ENCODE peak calls at places on chromosomes 11 and 22, in eight cellular contexts. A, M, Y, X, T, N, P and F are unnamed samples. For H3K9me3 and H3K27me3, the result is how much of the 10 kb centered on the place peaks cover.

GRCh38 chr11:7579226-7579825 is 65.5 kb downstream of the PPFIBP2 start:
- DNase-seq in A (no peak), T (peak), N (no peak), X (no peak), P (peak), M (no peak), Y (no peak), F (no peak)

GRCh38 chr11:67240575-67241389 is 25.5 kb upstream of the GRK2 start:
- DNase-seq in T (peak), N (peak), Y (peak), X (peak), A (no peak), M (peak), P (peak), F (peak)

GRCh38 chr11:27356624-27357222 is 6.3 kb downstream of the CCDC34 start:
- DNase-seq in T (no peak), Y (no peak), M (no peak), X (no peak), N (no peak), A (no peak), P (no peak), F (no peak)

GRCh38 chr11:44632466-44633123 is 67.1 kb downstream of the CD82 start:
- DNase-seq in X (peak), N (no peak), Y (no peak), A (no peak), P (no peak), T (peak), M (no peak), F (no peak)

GRCh38 chr22:32482708-32483107 is 8.1 kb downstream of the FBXO7 start:
- DNase-seq in N (no peak), P (no peak), T (peak), A (no peak), M (no peak), Y (no peak), X (no peak), F (no peak)

GRCh38 chr11:35418282-35418846 is 994 bp downstream of the SLC1A2 start:
- DNase-seq in A (no peak), T (no peak), N (no peak), X (no peak), P (peak), Y (no peak), M (no peak), F (no peak)

GRCh38 chr11:78290293-78291176 is 101.8 kb downstream of the USP35 start:
- DNase-seq in N (no peak), M (no peak), P (peak), Y (no peak), A (peak), T (peak), X (no peak), F (no peak)

GRCh38 chr11:39374963-39375698 is 2084.3 kb downstream of the LRRC4C start:
- DNase-seq in Y (no peak), M (peak), A (peak), X (no peak), P (no peak), T (peak), N (peak), F (no peak)

GRCh38 chr22:43995798-43996169 is 28.3 kb upstream of the PARVB start:
- DNase-seq in P (no peak), Y (no peak), N (no peak), A (no peak), M (no peak), X (no peak), T (no peak), F (no peak)

GRCh38 chr11:112525270-112525669 is 264.6 kb upstream of the PLET1 start:
- DNase-seq in A (no peak), X (no peak), N (no peak), M (no peak), P (no peak), Y (no peak), T (peak), F (no peak)

GRCh38 chr11:130456276-130456675 is 7.8 kb downstream of the ADAMTS15 start:
- DNase-seq in P (no peak), Y (no peak), T (no peak), N (no peak), M (no peak), A (no peak), X (no peak), F (no peak)

GRCh38 chr22:44916281-44917231 is 93.2 kb downstream of the PHF21B start:
- DNase-seq in P (no peak), T (no peak), Y (peak), M (no peak), X (no peak), A (no peak), N (no peak), F (no peak)

GRCh38 chr11:131079036-131079435 is 162.8 kb upstream of the SNX19 start:
- DNase-seq in X (no peak), A (no peak), N (no peak), Y (no peak), M (no peak), P (no peak), T (peak), F (no peak)

GRCh38 chr11:3616721-3617460 is 24.9 kb downstream of the ART5 start:
- DNase-seq in M (no peak), A (no peak), N (no peak), Y (no peak), T (no peak), P (no peak), X (no peak), F (peak)

GRCh38 chr22:50298937-50299656 is 8.3 kb downstream of the PLXNB2 start:
- DNase-seq in T (peak), A (no peak), Y (peak), M (no peak), X (peak), P (peak), N (no peak), F (no peak)

GRCh38 chr11:114090225-114090624 is 30.7 kb downstream of the ZBTB16 start:
- DNase-seq in P (no peak), Y (no peak), X (no peak), M (no peak), T (no peak), N (no peak), A (no peak), F (no peak)

GRCh38 chr22:32794449-32795213 is 6.9 kb upstream of the TIMP3 start:
- DNase-seq in M (no peak), Y (no peak), X (no peak), T (peak), A (no peak), P (no peak), N (no peak), F (no peak)

DNA sequence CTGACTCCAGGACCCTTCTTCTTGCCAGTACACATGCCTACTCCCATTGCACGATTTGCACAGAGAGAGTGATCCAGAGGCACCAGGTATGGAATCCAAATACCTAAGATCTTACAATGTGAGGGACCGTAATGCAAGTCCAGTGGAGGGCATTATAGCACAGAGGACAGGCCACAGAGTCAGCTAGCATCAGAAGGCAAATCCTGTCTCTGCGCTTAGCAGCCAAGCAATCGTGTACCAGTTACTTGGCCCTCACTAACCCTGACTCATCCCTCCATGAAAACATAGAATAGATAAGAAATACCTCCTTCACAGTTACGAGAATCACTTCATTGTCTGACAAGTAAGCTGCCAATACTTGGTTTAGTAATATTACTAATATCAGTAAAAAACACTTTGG is 69.7 kb upstream of the SLC6A5 start:
- DNase-seq in T (no peak), A (no peak), Y (no peak), X (no peak), P (no peak), M (no peak), N (no peak), F (no peak)
- H3K27ac ChIP-seq in T (no peak), A (no peak), Y (no peak), X (no peak), P (no peak), M (no peak), N (no peak), F (no peak)

GRCh38 chr11:48669146-48669545 is 180.6 kb downstream of the OR4A47 start:
- DNase-seq in M (no peak), T (no peak), P (no peak), X (no peak), Y (no peak), N (no peak), A (no peak), F (no peak)
- H3K9me3 ChIP-seq in M (under half), T (under half), P (under half), X (under half), Y (half or more), N (under half), A (under half), F (under half)

DNA sequence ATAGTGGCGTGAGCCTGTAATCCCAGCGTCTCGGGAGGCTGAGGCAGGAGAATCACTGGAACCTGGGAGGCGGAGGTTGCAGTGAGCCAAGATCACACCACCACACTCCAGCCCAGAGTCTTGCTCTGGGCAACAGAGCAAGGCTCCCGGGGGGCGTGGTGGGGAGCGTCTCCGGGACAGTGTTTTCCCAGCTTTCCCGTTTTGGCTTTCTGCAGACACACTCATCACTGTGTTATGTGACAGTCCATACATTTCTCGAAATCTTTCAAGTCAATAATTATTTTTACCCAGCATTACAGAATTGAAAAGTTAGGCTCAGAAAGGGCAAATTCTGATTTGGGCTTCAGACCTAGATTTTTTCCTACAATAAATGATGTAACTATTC is 31.7 kb downstream of the NEAT1 start:
- DNase-seq in A (no peak), Y (no peak), M (no peak), N (no peak), P (no peak), T (peak), X (no peak), F (no peak)
- H3K27me3 ChIP-seq in A (under half), Y (under half), M (under half), N (under half), P (under half), T (under half), X (under half), F (under half)

GRCh38 chr11:1870721-1871466 is 18.0 kb downstream of the LSP1 start:
- DNase-seq in P (no peak), N (peak), T (peak), A (no peak), X (peak), Y (peak), M (peak), F (peak)
- H3K27ac ChIP-seq in P (no peak), N (peak), T (no peak), A (no peak), X (peak), Y (peak), M (peak), F (no peak)